ENCODE peak calls at places on chromosome 18, in eight cellular contexts. U is testis, A is astrocyte of the spinal cord, X is epithelial cell of proximal tubule, G is foreskin fibroblast, K is Calu3, M is epithelial cell of esophagus, Q is MM.1S. S is an unnamed sample.

GRCh38 chr18:36321636-36322407 is 24.3 kb downstream of the FHOD3 start:
- DNase-seq in K (peak; percentile 42), X (no peak), Q (no peak), M (peak; percentile 83), A (peak; percentile 55), G (no peak), U (no peak), S (peak; percentile 44)

GRCh38 chr18:37276111-37276510 is 289.5 kb downstream of the CELF4 start:
- DNase-seq in X (no peak), U (no peak), G (no peak), A (no peak), K (no peak), Q (no peak), M (no peak), S (no peak)

GRCh38 chr18:36636237-36636792 is 192.5 kb downstream of the TPGS2 start:
- DNase-seq in A (no peak), Q (no peak), U (no peak), G (no peak), K (no peak), M (no peak), X (no peak), S (no peak)

GRCh38 chr18:75548353-75548752 is 120.8 kb upstream of the SMIM21 start:
- DNase-seq in A (no peak), Q (peak; percentile 35), X (no peak), U (peak; percentile 46), G (no peak), K (peak; percentile 9), M (no peak), S (no peak)

GRCh38 chr18:33821503-33821902 is 243.5 kb downstream of the ASXL3 start:
- DNase-seq in M (peak; percentile 84), A (peak; percentile 37), G (peak; percentile 14), Q (no peak), X (peak; percentile 37), K (no peak), U (no peak), S (no peak)

GRCh38 chr18:43582120-43582519 is 304.8 kb upstream of the SYT4 start:
- DNase-seq in G (no peak), A (no peak), U (no peak), Q (no peak), M (no peak), X (no peak), K (no peak), S (no peak)

GRCh38 chr18:34153711-34154110 is 71.0 kb downstream of the NOL4 start:
- DNase-seq in U (no peak), M (no peak), G (peak; percentile 8), X (no peak), A (peak; percentile 28), K (peak; percentile 1), Q (no peak), S (no peak)

GRCh38 chr18:35713545-35713944 is 132.0 kb downstream of the GALNT1 start:
- DNase-seq in A (peak; percentile 67), U (no peak), G (peak; percentile 84), Q (no peak), M (no peak), X (no peak), K (no peak), S (no peak)

GRCh38 chr18:68431111-68431921 is 283.6 kb downstream of the TMX3 start:
- DNase-seq in U (no peak), M (no peak), G (no peak), X (no peak), Q (no peak), K (no peak), A (peak; percentile 42), S (no peak)

GRCh38 chr18:32884543-32884942 is 111.7 kb upstream of the KLHL14 start:
- DNase-seq in G (no peak), A (no peak), K (no peak), Q (peak; percentile 15), M (no peak), X (no peak), U (no peak), S (no peak)

GRCh38 chr18:2146754-2147153 is 424.6 kb downstream of the METTL4 start:
- DNase-seq in Q (no peak), M (no peak), A (no peak), K (no peak), X (no peak), G (no peak), U (no peak), S (no peak)

GRCh38 chr18:39840406-39840805 is 2114.6 kb upstream of the PIK3C3 start:
- DNase-seq in X (no peak), M (peak; percentile 26), A (peak; percentile 91), K (no peak), Q (no peak), G (peak; percentile 44), U (peak; percentile 28), S (no peak)

GRCh38 chr18:74840492-74841167 is 243.0 kb downstream of the ZNF407 start:
- DNase-seq in K (no peak), A (peak; percentile 64), G (peak; percentile 77), M (peak; percentile 83), X (no peak), U (no peak), Q (no peak), S (no peak)

GRCh38 chr18:13232971-13233565 is 14.5 kb downstream of the LDLRAD4 start:
- DNase-seq in M (no peak), G (no peak), X (no peak), U (no peak), K (no peak), A (no peak), Q (no peak), S (no peak)

GRCh38 chr18:3453540-3454364 is 3.8 kb downstream of the TGIF1 start:
- DNase-seq in U (peak; percentile 62), G (peak; percentile 93), A (peak; percentile 99), Q (peak; percentile 38), K (peak; percentile 56), X (no peak), M (peak; percentile 97), S (no peak)

GRCh38 chr18:72456802-72457201 is 87.3 kb downstream of the CBLN2 start:
- DNase-seq in Q (no peak), G (no peak), A (peak; percentile 61), U (no peak), K (no peak), M (peak; percentile 16), X (peak; percentile 74), S (no peak)

GRCh38 chr18:76475450-76476203 is 19.4 kb downstream of the ZNF516 start:
- DNase-seq in M (no peak), Q (no peak), A (no peak), U (no peak), X (no peak), G (no peak), K (no peak), S (no peak)

GRCh38 chr18:34913837-34914755 is 127.1 kb upstream of the MAPRE2 start:
- DNase-seq in X (no peak), Q (no peak), K (no peak), G (no peak), U (no peak), M (peak; percentile 10), A (peak; percentile 50), S (no peak)

GRCh38 chr18:12278153-12278764 is 24.1 kb downstream of the CIDEA start:
- DNase-seq in X (no peak), Q (peak; percentile 64), U (no peak), A (no peak), G (no peak), K (peak; percentile 45), M (peak; percentile 36), S (no peak)

GRCh38 chr18:52339891-52340371 is at the start of gene DCC:
- DNase-seq in M (peak; percentile 50), X (no peak), G (peak; percentile 78), A (peak; percentile 62), U (peak; percentile 73), Q (peak; percentile 54), K (no peak), S (peak; percentile 78)
- TF ChIP-seq CTCF in M (peak; percentile 51), X (peak; percentile 62), G (no peak), A (peak; percentile 60), U (peak; percentile 12), Q (peak; percentile 38), K (no peak), S (peak; percentile 73)

GRCh38 chr18:49697757-49698595 is 115.4 kb downstream of the ACAA2 start:
- DNase-seq in A (peak; percentile 7), M (no peak), U (peak; percentile 43), X (no peak), K (no peak), Q (no peak), G (peak; percentile 31), S (no peak)

GRCh38 chr18:49697049-49697448 is 116.3 kb downstream of the ACAA2 start:
- DNase-seq in M (no peak), G (no peak), U (no peak), X (no peak), Q (no peak), A (no peak), K (no peak), S (no peak)

GRCh38 chr18:49693276-49694005 is 119.9 kb downstream of the ACAA2 start:
- DNase-seq in U (no peak), Q (no peak), M (no peak), K (no peak), A (no peak), G (no peak), X (no peak), S (no peak)

GRCh38 chr18:49691177-49691608 is 122.1 kb downstream of the ACAA2 start:
- DNase-seq in K (no peak), U (no peak), X (peak; percentile 93), Q (no peak), A (peak; percentile 90), G (peak; percentile 88), M (peak; percentile 94), S (no peak)

GRCh38 chr18:49694402-49694801 is 118.9 kb downstream of the ACAA2 start:
- DNase-seq in A (no peak), Q (no peak), M (no peak), G (no peak), X (no peak), U (no peak), K (no peak), S (no peak)
- TF ChIP-seq CTCF in A (no peak), Q (no peak), M (no peak), G (no peak), X (no peak), U (no peak), K (no peak), S (no peak)

GRCh38 chr18:7623681-7624080 is 56.6 kb downstream of the PTPRM start:
- DNase-seq in M (no peak), K (no peak), G (no peak), A (no peak), Q (no peak), U (no peak), X (no peak), S (no peak)

GRCh38 chr18:7629416-7629815 is 62.3 kb downstream of the PTPRM start:
- DNase-seq in M (no peak), G (no peak), X (no peak), Q (no peak), K (no peak), U (no peak), A (no peak), S (no peak)

GRCh38 chr18:7626175-7626921 is 59.2 kb downstream of the PTPRM start:
- DNase-seq in Q (no peak), K (no peak), X (no peak), U (no peak), M (no peak), A (no peak), G (no peak), S (no peak)

GRCh38 chr18:7624697-7625096 is 57.6 kb downstream of the PTPRM start:
- DNase-seq in A (no peak), K (no peak), G (no peak), Q (no peak), U (no peak), X (no peak), M (no peak), S (no peak)

GRCh38 chr18:7626922-7627440 is 59.9 kb downstream of the PTPRM start:
- DNase-seq in A (peak; percentile 62), G (peak; percentile 66), K (peak; percentile 72), U (no peak), M (peak; percentile 49), X (peak; percentile 88), Q (no peak), S (no peak)
- TF ChIP-seq CTCF in A (peak; percentile 37), G (peak; percentile 33), K (peak; percentile 30), U (no peak), M (no peak), X (peak; percentile 54), Q (no peak), S (no peak)

GRCh38 chr18:65755616-65756015 is 4.8 kb downstream of the CDH7 start:
- DNase-seq in K (no peak), Q (no peak), X (no peak), U (no peak), G (no peak), M (no peak), A (no peak), S (no peak)
- TF ChIP-seq CTCF in K (no peak), Q (no peak), X (no peak), U (no peak), G (no peak), M (no peak), A (no peak), S (no peak)